ENCODE peak calls at places on chromosomes 2 and 18, in ten cellular contexts. One of them, this sample, is unnamed.

GRCh38 chr18:24585996-24586566 is 125.6 kb downstream of the HRH4 start:
- DNase-seq in T-cell: no peak
- DNase-seq in stimulated activated CD8-positive, alpha-beta memory T cell treated with anti-CD3 and anti-CD28 coated beads, Interleukin-4, amount 100 ng/mL, for 1 hour: no peak
- DNase-seq in A673: no peak
- DNase-seq in left kidney: no peak
- DNase-seq in epithelial cell of esophagus: no peak
- DNase-seq in NCI-H2227 treated with DMSO at 0.1 percent for 48 hours: no peak
- DNase-seq in activated CD4-positive, CD25-positive, alpha-beta regulatory T cell treated with anti-CD3 and anti-CD28 coated beads, Interleukin-2, amount 50 U/mL, for 16 hours: no peak
- DNase-seq in renal cortical epithelial cell: no peak
- DNase-seq in HTR-8/SVneo: no peak
- DNase-seq in this sample: no peak

GRCh38 chr2:42770288-42771131 is 6.6 kb upstream of the OXER1 start:
- DNase-seq in A673: peak
- DNase-seq in T-cell: no peak
- DNase-seq in stimulated activated CD8-positive, alpha-beta memory T cell treated with anti-CD3 and anti-CD28 coated beads, Interleukin-4, amount 100 ng/mL, for 1 hour: no peak
- DNase-seq in epithelial cell of esophagus: peak
- DNase-seq in HTR-8/SVneo: peak
- DNase-seq in renal cortical epithelial cell: peak
- DNase-seq in activated CD4-positive, CD25-positive, alpha-beta regulatory T cell treated with anti-CD3 and anti-CD28 coated beads, Interleukin-2, amount 50 U/mL, for 16 hours: no peak
- DNase-seq in NCI-H2227 treated with DMSO at 0.1 percent for 48 hours: peak
- DNase-seq in left kidney: peak
- DNase-seq in this sample: peak

GRCh38 chr2:175834472-175834871 is 167.6 kb downstream of the LNPK start:
- DNase-seq in HTR-8/SVneo: no peak
- DNase-seq in activated CD4-positive, CD25-positive, alpha-beta regulatory T cell treated with anti-CD3 and anti-CD28 coated beads, Interleukin-2, amount 50 U/mL, for 16 hours: no peak
- DNase-seq in stimulated activated CD8-positive, alpha-beta memory T cell treated with anti-CD3 and anti-CD28 coated beads, Interleukin-4, amount 100 ng/mL, for 1 hour: no peak
- DNase-seq in left kidney: no peak
- DNase-seq in epithelial cell of esophagus: no peak
- DNase-seq in A673: no peak
- DNase-seq in renal cortical epithelial cell: no peak
- DNase-seq in NCI-H2227 treated with DMSO at 0.1 percent for 48 hours: peak
- DNase-seq in T-cell: no peak
- DNase-seq in this sample: no peak

GRCh38 chr2:101706819-101707177 is 9.3 kb downstream of the MAP4K4 start:
- DNase-seq in renal cortical epithelial cell: no peak
- DNase-seq in A673: no peak
- DNase-seq in NCI-H2227 treated with DMSO at 0.1 percent for 48 hours: no peak
- DNase-seq in stimulated activated CD8-positive, alpha-beta memory T cell treated with anti-CD3 and anti-CD28 coated beads, Interleukin-4, amount 100 ng/mL, for 1 hour: no peak
- DNase-seq in HTR-8/SVneo: no peak
- DNase-seq in T-cell: no peak
- DNase-seq in activated CD4-positive, CD25-positive, alpha-beta regulatory T cell treated with anti-CD3 and anti-CD28 coated beads, Interleukin-2, amount 50 U/mL, for 16 hours: no peak
- DNase-seq in left kidney: no peak
- DNase-seq in epithelial cell of esophagus: no peak
- DNase-seq in this sample: no peak

GRCh38 chr2:239869272-239870155 is 155.6 kb downstream of the NDUFA10 start:
- DNase-seq in renal cortical epithelial cell: no peak
- DNase-seq in epithelial cell of esophagus: no peak
- DNase-seq in left kidney: no peak
- DNase-seq in stimulated activated CD8-positive, alpha-beta memory T cell treated with anti-CD3 and anti-CD28 coated beads, Interleukin-4, amount 100 ng/mL, for 1 hour: no peak
- DNase-seq in A673: no peak
- DNase-seq in NCI-H2227 treated with DMSO at 0.1 percent for 48 hours: no peak
- DNase-seq in T-cell: no peak
- DNase-seq in HTR-8/SVneo: no peak
- DNase-seq in activated CD4-positive, CD25-positive, alpha-beta regulatory T cell treated with anti-CD3 and anti-CD28 coated beads, Interleukin-2, amount 50 U/mL, for 16 hours: no peak
- DNase-seq in this sample: no peak

GRCh38 chr2:20674974-20675679 is 8.2 kb downstream of the GDF7 start:
- DNase-seq in A673: no peak
- DNase-seq in activated CD4-positive, CD25-positive, alpha-beta regulatory T cell treated with anti-CD3 and anti-CD28 coated beads, Interleukin-2, amount 50 U/mL, for 16 hours: no peak
- DNase-seq in HTR-8/SVneo: peak
- DNase-seq in T-cell: no peak
- DNase-seq in left kidney: no peak
- DNase-seq in renal cortical epithelial cell: peak
- DNase-seq in epithelial cell of esophagus: peak
- DNase-seq in stimulated activated CD8-positive, alpha-beta memory T cell treated with anti-CD3 and anti-CD28 coated beads, Interleukin-4, amount 100 ng/mL, for 1 hour: no peak
- DNase-seq in NCI-H2227 treated with DMSO at 0.1 percent for 48 hours: no peak
- DNase-seq in this sample: no peak

GRCh38 chr2:183037281-183037659 is 987 bp downstream of the NCKAP1 start:
- DNase-seq in HTR-8/SVneo: peak
- DNase-seq in T-cell: no peak
- DNase-seq in NCI-H2227 treated with DMSO at 0.1 percent for 48 hours: peak
- DNase-seq in stimulated activated CD8-positive, alpha-beta memory T cell treated with anti-CD3 and anti-CD28 coated beads, Interleukin-4, amount 100 ng/mL, for 1 hour: no peak
- DNase-seq in A673: peak
- DNase-seq in epithelial cell of esophagus: peak
- DNase-seq in renal cortical epithelial cell: peak
- DNase-seq in activated CD4-positive, CD25-positive, alpha-beta regulatory T cell treated with anti-CD3 and anti-CD28 coated beads, Interleukin-2, amount 50 U/mL, for 16 hours: no peak
- DNase-seq in left kidney: peak
- DNase-seq in this sample: no peak

GRCh38 chr2:14535156-14535555 is 97.4 kb upstream of the LRATD1 start:
- DNase-seq in A673: no peak
- DNase-seq in epithelial cell of esophagus: peak
- DNase-seq in T-cell: no peak
- DNase-seq in left kidney: peak
- DNase-seq in HTR-8/SVneo: no peak
- DNase-seq in activated CD4-positive, CD25-positive, alpha-beta regulatory T cell treated with anti-CD3 and anti-CD28 coated beads, Interleukin-2, amount 50 U/mL, for 16 hours: no peak
- DNase-seq in renal cortical epithelial cell: peak
- DNase-seq in stimulated activated CD8-positive, alpha-beta memory T cell treated with anti-CD3 and anti-CD28 coated beads, Interleukin-4, amount 100 ng/mL, for 1 hour: no peak
- DNase-seq in NCI-H2227 treated with DMSO at 0.1 percent for 48 hours: no peak
- DNase-seq in this sample: no peak

GRCh38 chr2:134039912-134040581 is 213.8 kb upstream of the MGAT5 start:
- DNase-seq in HTR-8/SVneo: no peak
- DNase-seq in A673: no peak
- DNase-seq in stimulated activated CD8-positive, alpha-beta memory T cell treated with anti-CD3 and anti-CD28 coated beads, Interleukin-4, amount 100 ng/mL, for 1 hour: no peak
- DNase-seq in left kidney: no peak
- DNase-seq in T-cell: no peak
- DNase-seq in NCI-H2227 treated with DMSO at 0.1 percent for 48 hours: no peak
- DNase-seq in renal cortical epithelial cell: no peak
- DNase-seq in activated CD4-positive, CD25-positive, alpha-beta regulatory T cell treated with anti-CD3 and anti-CD28 coated beads, Interleukin-2, amount 50 U/mL, for 16 hours: no peak
- DNase-seq in epithelial cell of esophagus: no peak
- DNase-seq in this sample: no peak

GRCh38 chr2:221103930-221104329 is 468.2 kb downstream of the EPHA4 start:
- DNase-seq in A673: peak
- DNase-seq in stimulated activated CD8-positive, alpha-beta memory T cell treated with anti-CD3 and anti-CD28 coated beads, Interleukin-4, amount 100 ng/mL, for 1 hour: no peak
- DNase-seq in T-cell: no peak
- DNase-seq in NCI-H2227 treated with DMSO at 0.1 percent for 48 hours: no peak
- DNase-seq in epithelial cell of esophagus: no peak
- DNase-seq in HTR-8/SVneo: no peak
- DNase-seq in activated CD4-positive, CD25-positive, alpha-beta regulatory T cell treated with anti-CD3 and anti-CD28 coated beads, Interleukin-2, amount 50 U/mL, for 16 hours: no peak
- DNase-seq in left kidney: no peak
- DNase-seq in renal cortical epithelial cell: no peak
- DNase-seq in this sample: no peak

GRCh38 chr18:49174478-49174877 is 223.7 kb upstream of the SMAD7 start:
- DNase-seq in T-cell: no peak
- DNase-seq in activated CD4-positive, CD25-positive, alpha-beta regulatory T cell treated with anti-CD3 and anti-CD28 coated beads, Interleukin-2, amount 50 U/mL, for 16 hours: no peak
- DNase-seq in left kidney: no peak
- DNase-seq in A673: no peak
- DNase-seq in epithelial cell of esophagus: peak
- DNase-seq in stimulated activated CD8-positive, alpha-beta memory T cell treated with anti-CD3 and anti-CD28 coated beads, Interleukin-4, amount 100 ng/mL, for 1 hour: no peak
- DNase-seq in HTR-8/SVneo: no peak
- DNase-seq in NCI-H2227 treated with DMSO at 0.1 percent for 48 hours: no peak
- DNase-seq in renal cortical epithelial cell: peak
- DNase-seq in this sample: no peak

GRCh38 chr2:202109737-202110184 is 36.7 kb downstream of the KIAA2012 start:
- DNase-seq in A673: peak
- DNase-seq in activated CD4-positive, CD25-positive, alpha-beta regulatory T cell treated with anti-CD3 and anti-CD28 coated beads, Interleukin-2, amount 50 U/mL, for 16 hours: no peak
- DNase-seq in NCI-H2227 treated with DMSO at 0.1 percent for 48 hours: no peak
- DNase-seq in stimulated activated CD8-positive, alpha-beta memory T cell treated with anti-CD3 and anti-CD28 coated beads, Interleukin-4, amount 100 ng/mL, for 1 hour: no peak
- DNase-seq in T-cell: no peak
- DNase-seq in HTR-8/SVneo: peak
- DNase-seq in left kidney: peak
- DNase-seq in renal cortical epithelial cell: peak
- DNase-seq in epithelial cell of esophagus: peak
- DNase-seq in this sample: no peak

GRCh38 chr2:134897932-134898331 is 20.7 kb upstream of the CCNT2 start:
- DNase-seq in A673: no peak
- DNase-seq in renal cortical epithelial cell: peak
- DNase-seq in NCI-H2227 treated with DMSO at 0.1 percent for 48 hours: peak
- DNase-seq in T-cell: no peak
- DNase-seq in stimulated activated CD8-positive, alpha-beta memory T cell treated with anti-CD3 and anti-CD28 coated beads, Interleukin-4, amount 100 ng/mL, for 1 hour: no peak
- DNase-seq in left kidney: peak
- DNase-seq in activated CD4-positive, CD25-positive, alpha-beta regulatory T cell treated with anti-CD3 and anti-CD28 coated beads, Interleukin-2, amount 50 U/mL, for 16 hours: no peak
- DNase-seq in HTR-8/SVneo: no peak
- DNase-seq in epithelial cell of esophagus: peak
- DNase-seq in this sample: no peak

GRCh38 chr2:48016620-48017019 is 110.3 kb upstream of the FBXO11 start:
- DNase-seq in epithelial cell of esophagus: peak
- DNase-seq in activated CD4-positive, CD25-positive, alpha-beta regulatory T cell treated with anti-CD3 and anti-CD28 coated beads, Interleukin-2, amount 50 U/mL, for 16 hours: no peak
- DNase-seq in left kidney: peak
- DNase-seq in T-cell: no peak
- DNase-seq in A673: peak
- DNase-seq in NCI-H2227 treated with DMSO at 0.1 percent for 48 hours: no peak
- DNase-seq in HTR-8/SVneo: no peak
- DNase-seq in stimulated activated CD8-positive, alpha-beta memory T cell treated with anti-CD3 and anti-CD28 coated beads, Interleukin-4, amount 100 ng/mL, for 1 hour: no peak
- DNase-seq in renal cortical epithelial cell: no peak
- DNase-seq in this sample: peak